ENCODE peak calls at places on chromosomes 2 and 18, in nine cellular contexts. Q, D, F, I, O, W, Z, N and G are unnamed samples. For H3K36me3, the result is how much of the 10 kb centered on the place peaks cover.

GRCh38 chr2:151721161-151721560 is 13.1 kb downstream of the NEB start:
- DNase-seq in Q (no peak), D (no peak), F (no peak), I (no peak), O (no peak), W (no peak), Z (no peak), N (no peak), G (no peak)

GRCh38 chr2:187618813-187619212 is 64.6 kb upstream of the TFPI start:
- DNase-seq in Q (no peak), D (no peak), F (no peak), I (no peak), O (no peak), W (no peak), Z (no peak), N (no peak), G (no peak)

GRCh38 chr2:199684168-199684567 is 166.8 kb downstream of the FTCDNL1 start:
- DNase-seq in Q (no peak), D (no peak), F (no peak), I (no peak), O (no peak), W (no peak), Z (no peak), N (no peak), G (no peak)

GRCh38 chr2:63950414-63950813 is 68.8 kb downstream of the VPS54 start:
- DNase-seq in Q (no peak), D (no peak), F (no peak), I (no peak), O (no peak), W (no peak), Z (no peak), N (no peak), G (no peak)

GRCh38 chr2:32061973-32062861 is 1.1 kb upstream of the SPAST start:
- DNase-seq in Q (no peak), D (peak), F (no peak), I (peak), O (peak), W (peak), Z (no peak), N (no peak), G (peak)

GRCh38 chr2:79697200-79697599 is 184.3 kb downstream of the CTNNA2 start:
- DNase-seq in Q (no peak), D (no peak), F (no peak), I (no peak), O (no peak), W (no peak), Z (no peak), N (no peak), G (no peak)

GRCh38 chr2:176817061-176817565 is 395.5 kb upstream of the HNRNPA3 start:
- DNase-seq in Q (no peak), D (no peak), F (no peak), I (no peak), O (no peak), W (peak), Z (no peak), N (no peak), G (peak)

GRCh38 chr2:71801969-71802368 is 345.7 kb downstream of the CYP26B1 start:
- DNase-seq in Q (peak), D (no peak), F (no peak), I (no peak), O (no peak), W (peak), Z (peak), N (no peak), G (peak)

GRCh38 chr18:3455938-3456685 is 6.1 kb downstream of the TGIF1 start:
- DNase-seq in Q (no peak), D (no peak), F (no peak), I (no peak), O (no peak), W (no peak), Z (no peak), N (no peak), G (no peak)

GRCh38 chr2:348517-348916 is 60.6 kb upstream of the ALKAL2 start:
- DNase-seq in Q (no peak), D (no peak), F (no peak), I (no peak), O (no peak), W (no peak), Z (no peak), N (no peak), G (no peak)

GRCh38 chr2:20211420-20211819 is 13.5 kb downstream of the SDC1 start:
- DNase-seq in Q (no peak), D (no peak), F (no peak), I (no peak), O (no peak), W (no peak), Z (no peak), N (no peak), G (no peak)

GRCh38 chr2:121376851-121377250 is 91.8 kb upstream of the TFCP2L1 start:
- DNase-seq in Q (no peak), D (no peak), F (no peak), I (no peak), O (no peak), W (no peak), Z (no peak), N (no peak), G (no peak)

GRCh38 chr2:59236723-59237122 is 995.6 kb upstream of the FANCL start:
- DNase-seq in Q (no peak), D (no peak), F (no peak), I (no peak), O (no peak), W (no peak), Z (no peak), N (no peak), G (no peak)

GRCh38 chr2:88669371-88670214 is 21.9 kb upstream of the RPIA start:
- DNase-seq in Q (no peak), D (no peak), F (no peak), I (peak), O (no peak), W (peak), Z (peak), N (no peak), G (peak)

GRCh38 chr2:65417509-65418085 is 14.8 kb downstream of the SPRED2 start:
- DNase-seq in Q (no peak), D (no peak), F (no peak), I (no peak), O (no peak), W (no peak), Z (no peak), N (no peak), G (no peak)

GRCh38 chr2:69083126-69083733 is 70.3 kb downstream of the ANTXR1 start:
- DNase-seq in Q (no peak), D (no peak), F (no peak), I (no peak), O (no peak), W (peak), Z (no peak), N (no peak), G (no peak)

GRCh38 chr2:85737481-85737880 is 16.3 kb upstream of the ATOH8 start:
- DNase-seq in Q (peak), D (peak), F (no peak), I (no peak), O (peak), W (no peak), Z (no peak), N (no peak), G (no peak)

GRCh38 chr2:160261731-160262130 is 61.7 kb upstream of the ITGB6 start:
- DNase-seq in Q (no peak), D (no peak), F (no peak), I (no peak), O (no peak), W (no peak), Z (no peak), N (no peak), G (no peak)

GRCh38 chr2:44850016-44850415 is 91.5 kb upstream of the SIX3 start:
- DNase-seq in Q (no peak), D (no peak), F (no peak), I (no peak), O (no peak), W (no peak), Z (no peak), N (no peak), G (no peak)

GRCh38 chr18:34947711-34948125 is 93.5 kb upstream of the MAPRE2 start:
- DNase-seq in Q (no peak), D (no peak), F (no peak), I (no peak), O (no peak), W (no peak), Z (no peak), N (no peak), G (no peak)

GRCh38 chr2:181077128-181077709 is 96.8 kb downstream of the UBE2E3 start:
- DNase-seq in Q (no peak), D (no peak), F (peak), I (no peak), O (no peak), W (no peak), Z (peak), N (no peak), G (peak)

GRCh38 chr2:26640331-26640745 is 828 bp downstream of the CIB4 start:
- DNase-seq in Q (peak), D (peak), F (no peak), I (no peak), O (peak), W (no peak), Z (peak), N (no peak), G (peak)

GRCh38 chr18:42092848-42093247 is 137.8 kb downstream of the PIK3C3 start:
- DNase-seq in Q (no peak), D (no peak), F (no peak), I (no peak), O (no peak), W (no peak), Z (no peak), N (no peak), G (no peak)

GRCh38 chr2:31675485-31675901 is 94.8 kb upstream of the SRD5A2 start:
- DNase-seq in Q (no peak), D (no peak), F (no peak), I (no peak), O (no peak), W (peak), Z (peak), N (no peak), G (peak)

GRCh38 chr2:2899826-2900225 is 477.8 kb downstream of the EIPR1 start:
- DNase-seq in Q (no peak), D (no peak), F (no peak), I (no peak), O (no peak), W (no peak), Z (no peak), N (no peak), G (peak)

GRCh38 chr2:2904721-2905340 is 472.8 kb downstream of the EIPR1 start:
- DNase-seq in Q (no peak), D (no peak), F (no peak), I (no peak), O (no peak), W (no peak), Z (no peak), N (no peak), G (no peak)

GRCh38 chr2:2902551-2903216 is 474.9 kb downstream of the EIPR1 start:
- DNase-seq in Q (no peak), D (no peak), F (no peak), I (no peak), O (no peak), W (no peak), Z (no peak), N (no peak), G (peak)

GRCh38 chr2:2898744-2899143 is 478.9 kb downstream of the EIPR1 start:
- DNase-seq in Q (no peak), D (no peak), F (no peak), I (no peak), O (no peak), W (no peak), Z (no peak), N (no peak), G (no peak)

GRCh38 chr2:2901384-2902345 is 476.0 kb downstream of the EIPR1 start:
- DNase-seq in Q (no peak), D (no peak), F (no peak), I (no peak), O (no peak), W (no peak), Z (no peak), N (no peak), G (peak)
- H3K4me3 ChIP-seq in Q (no peak), D (no peak), F (no peak), I (no peak), O (no peak), W (no peak), Z (no peak), N (no peak), G (no peak)

DNA sequence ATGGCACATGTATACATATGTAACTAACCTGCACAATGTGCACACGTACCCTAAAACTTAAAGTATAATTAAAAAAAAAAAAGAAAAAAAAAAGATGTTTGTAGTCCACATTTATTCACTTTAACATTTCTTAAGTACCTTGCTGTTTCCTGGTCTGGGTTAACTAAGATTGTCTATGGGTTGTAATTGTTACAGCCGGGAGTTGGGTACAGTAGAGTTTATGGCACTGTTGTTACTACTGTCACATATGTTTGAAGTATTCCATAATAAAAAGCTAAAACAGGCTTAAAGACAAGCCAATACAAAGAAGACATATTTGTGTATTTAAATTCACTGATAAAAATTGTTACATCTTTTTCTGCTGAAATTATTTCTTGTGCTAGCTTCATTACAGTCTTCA is 36.2 kb downstream of the GCC2 start:
- DNase-seq in Q (no peak), D (no peak), F (no peak), I (no peak), O (no peak), W (no peak), Z (no peak), N (no peak), G (no peak)
- H3K36me3 ChIP-seq in Q (half or more), D (under half), F (under half), I (under half), O (under half), W (under half), Z (under half), N (half or more), G (under half)

GRCh38 chr18:24727685-24728084 is 267.2 kb downstream of the HRH4 start:
- DNase-seq in Q (no peak), D (no peak), F (no peak), I (no peak), O (no peak), W (peak), Z (no peak), N (no peak), G (peak)

GRCh38 chr18:24731981-24732380 is 271.5 kb downstream of the HRH4 start:
- DNase-seq in Q (no peak), D (no peak), F (no peak), I (no peak), O (no peak), W (no peak), Z (no peak), N (no peak), G (no peak)

GRCh38 chr18:24726727-24727539 is 266.5 kb downstream of the HRH4 start:
- DNase-seq in Q (no peak), D (peak), F (peak), I (peak), O (peak), W (peak), Z (peak), N (no peak), G (peak)

GRCh38 chr18:24734058-24734457 is 273.6 kb downstream of the HRH4 start:
- DNase-seq in Q (no peak), D (no peak), F (no peak), I (no peak), O (no peak), W (peak), Z (no peak), N (no peak), G (no peak)

DNA sequence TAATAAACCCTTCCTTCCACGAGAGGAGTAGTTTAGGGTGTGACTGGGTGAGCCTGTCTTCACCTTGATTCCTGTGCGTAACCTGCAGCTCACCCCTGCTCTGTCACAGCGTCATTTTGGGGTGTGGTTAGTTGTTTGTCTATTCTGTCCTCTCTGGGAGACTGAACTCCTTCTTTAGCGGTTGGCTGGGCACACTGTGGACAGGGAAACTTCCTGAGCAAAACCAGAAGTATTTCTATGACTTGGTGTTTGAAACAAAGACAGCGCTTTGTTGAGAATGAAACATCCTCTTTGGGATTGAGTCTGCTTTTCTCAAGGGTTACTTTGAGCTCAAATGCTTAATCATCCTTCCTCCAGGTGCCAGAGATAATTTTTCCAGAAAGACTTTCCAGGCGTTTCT is 270.7 kb downstream of the HRH4 start:
- DNase-seq in Q (no peak), D (no peak), F (no peak), I (no peak), O (no peak), W (no peak), Z (no peak), N (no peak), G (no peak)
- H3K4me3 ChIP-seq in Q (no peak), D (no peak), F (no peak), I (no peak), O (no peak), W (no peak), Z (no peak), N (no peak), G (no peak)

DNA sequence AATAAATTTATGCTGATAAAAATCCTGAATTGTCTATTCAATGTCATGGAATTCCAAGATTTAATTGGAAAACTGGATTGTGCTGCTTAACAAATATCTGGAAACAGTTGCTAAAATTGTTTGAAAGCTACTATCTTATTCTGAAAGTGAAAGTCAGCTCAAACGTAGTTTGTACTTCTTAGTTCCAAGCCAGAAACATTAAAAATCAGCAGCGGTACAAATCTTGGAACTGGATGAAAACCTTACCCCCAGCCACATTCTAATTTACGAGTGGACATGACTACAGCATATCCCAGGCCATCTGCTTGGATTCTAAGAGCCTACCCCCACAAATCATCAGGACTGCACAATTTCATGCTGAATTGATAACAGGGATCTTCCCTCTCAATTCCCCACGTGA is 158.6 kb upstream of the NCKAP5 start:
- DNase-seq in Q (no peak), D (no peak), F (no peak), I (no peak), O (no peak), W (no peak), Z (no peak), N (no peak), G (no peak)
- H3K36me3 ChIP-seq in Q (under half), D (under half), F (under half), I (under half), O (under half), W (under half), Z (under half), N (under half), G (under half)

GRCh38 chr2:25618676-25619075 is 54.7 kb downstream of the DTNB start:
- DNase-seq in Q (no peak), D (no peak), F (no peak), I (peak), O (no peak), W (no peak), Z (peak), N (no peak), G (no peak)
- H3K4me3 ChIP-seq in Q (peak), D (no peak), F (no peak), I (peak), O (no peak), W (no peak), Z (no peak), N (no peak), G (no peak)

GRCh38 chr2:86769838-86770237 is 20.9 kb downstream of the CD8A start:
- DNase-seq in Q (no peak), D (no peak), F (no peak), I (no peak), O (no peak), W (no peak), Z (no peak), N (no peak), G (no peak)
- H3K36me3 ChIP-seq in Q (half or more), D (under half), F (under half), I (under half), O (under half), W (half or more), Z (under half), N (half or more), G (under half)